ENCODE peak calls at places on chromosomes 11 and 22, in nine cellular contexts. D is left ventricle myocardium inferior; Z is fibroblast of lung; N is PC-3; K is mesendoderm; S is left lung; L is CD8-positive, alpha-beta memory T cell; R is DND-41; P is thoracic aorta. Y is an unnamed sample.

GRCh38 chr11:69950621-69951020 is 127.5 kb upstream of the ANO1 start:
- DNase-seq in D (no peak), Z (no peak), N (no peak), K (no peak), S (no peak), L (no peak), R (no peak), P (no peak), Y (no peak)

GRCh38 chr11:88152381-88152780 is 22.9 kb downstream of the RAB38 start:
- DNase-seq in D (no peak), Z (no peak), N (no peak), K (no peak), S (no peak), L (no peak), R (no peak), P (no peak), Y (peak; percentile 4)

GRCh38 chr22:39592104-39593060 is 21.8 kb downstream of the CACNA1I start:
- DNase-seq in D (no peak), Z (peak; percentile 84), N (peak; percentile 76), K (peak; percentile 72), S (peak; percentile 64), L (no peak), R (no peak), P (peak; percentile 5), Y (peak; percentile 98)

GRCh38 chr11:64916040-64916847 is 765 bp downstream of the ATG2A start:
- DNase-seq in D (no peak), Z (peak; percentile 20), N (peak; percentile 22), K (peak; percentile 67), S (peak; percentile 79), L (peak; percentile 42), R (peak; percentile 57), P (no peak), Y (peak; percentile 31)

GRCh38 chr11:59186130-59186594 is 14.2 kb downstream of the DTX4 start:
- DNase-seq in D (no peak), Z (no peak), N (peak; percentile 76), K (peak; percentile 73), S (peak; percentile 81), L (peak; percentile 42), R (peak; percentile 33), P (no peak), Y (peak; percentile 23)

GRCh38 chr22:17773606-17774205 is 563 bp downstream of the BID start:
- DNase-seq in D (peak; percentile 38), Z (peak; percentile 35), N (peak; percentile 47), K (peak; percentile 76), S (peak; percentile 89), L (peak; percentile 57), R (peak; percentile 74), P (no peak), Y (peak; percentile 60)

GRCh38 chr22:22558972-22559603 is at the start of gene PRAME:
- DNase-seq in D (peak; percentile 38), Z (peak; percentile 3), N (peak; percentile 80), K (peak; percentile 81), S (no peak), L (peak; percentile 44), R (peak; percentile 91), P (no peak), Y (peak; percentile 11)

GRCh38 chr11:86627776-86628455 is 44.5 kb downstream of the ME3 start:
- DNase-seq in D (peak; percentile 45), Z (no peak), N (no peak), K (no peak), S (no peak), L (no peak), R (no peak), P (peak; percentile 17), Y (no peak)

GRCh38 chr11:44878696-44879095 is 72.0 kb downstream of the TP53I11 start:
- DNase-seq in D (no peak), Z (no peak), N (no peak), K (no peak), S (no peak), L (no peak), R (no peak), P (no peak), Y (no peak)

GRCh38 chr11:101915811-101916291 is 471 bp downstream of the ANGPTL5 start:
- DNase-seq in D (no peak), Z (peak; percentile 38), N (peak; percentile 52), K (peak; percentile 62), S (no peak), L (no peak), R (no peak), P (no peak), Y (no peak)

GRCh38 chr11:122984186-122985011 is 2.8 kb upstream of the BSX start:
- DNase-seq in D (no peak), Z (no peak), N (no peak), K (peak; percentile 59), S (no peak), L (no peak), R (no peak), P (no peak), Y (no peak)

GRCh38 chr11:134228625-134229024 is 4.2 kb downstream of the VPS26B start:
- DNase-seq in D (no peak), Z (peak; percentile 53), N (no peak), K (no peak), S (no peak), L (peak; percentile 22), R (peak; percentile 50), P (no peak), Y (no peak)

GRCh38 chr11:118696673-118697226 is 17.3 kb upstream of the TREH start:
- DNase-seq in D (no peak), Z (no peak), N (no peak), K (peak; percentile 50), S (no peak), L (no peak), R (no peak), P (no peak), Y (no peak)

GRCh38 chr22:36375071-36375980 is 12.4 kb downstream of the MYH9 start:
- DNase-seq in D (no peak), Z (no peak), N (no peak), K (no peak), S (peak; percentile 64), L (no peak), R (no peak), P (no peak), Y (no peak)

GRCh38 chr11:116598036-116598435 is 174.8 kb downstream of the BUD13 start:
- DNase-seq in D (no peak), Z (no peak), N (no peak), K (no peak), S (no peak), L (no peak), R (no peak), P (no peak), Y (no peak)

GRCh38 chr11:33417121-33417520 is 159.9 kb downstream of the HIPK3 start:
- DNase-seq in D (no peak), Z (no peak), N (no peak), K (no peak), S (no peak), L (no peak), R (no peak), P (no peak), Y (no peak)

GRCh38 chr11:94328587-94329080 is 24.3 kb downstream of the IZUMO1R start:
- DNase-seq in D (no peak), Z (no peak), N (no peak), K (no peak), S (no peak), L (no peak), R (no peak), P (no peak), Y (peak; percentile 77)

GRCh38 chr22:17303840-17304779 is 65.2 kb upstream of the CECR2 start:
- DNase-seq in D (no peak), Z (no peak), N (no peak), K (no peak), S (no peak), L (peak; percentile 8), R (peak; percentile 53), P (no peak), Y (no peak)

GRCh38 chr22:48837341-48837935 is 990.2 kb downstream of the BRD1 start:
- DNase-seq in D (no peak), Z (peak; percentile 8), N (peak; percentile 32), K (peak; percentile 8), S (peak; percentile 51), L (no peak), R (no peak), P (no peak), Y (no peak)

GRCh38 chr11:58628446-58628845 is 6.0 kb downstream of the CNTF start:
- DNase-seq in D (peak; percentile 23), Z (peak; percentile 69), N (no peak), K (no peak), S (no peak), L (no peak), R (no peak), P (no peak), Y (peak; percentile 91)

DNA sequence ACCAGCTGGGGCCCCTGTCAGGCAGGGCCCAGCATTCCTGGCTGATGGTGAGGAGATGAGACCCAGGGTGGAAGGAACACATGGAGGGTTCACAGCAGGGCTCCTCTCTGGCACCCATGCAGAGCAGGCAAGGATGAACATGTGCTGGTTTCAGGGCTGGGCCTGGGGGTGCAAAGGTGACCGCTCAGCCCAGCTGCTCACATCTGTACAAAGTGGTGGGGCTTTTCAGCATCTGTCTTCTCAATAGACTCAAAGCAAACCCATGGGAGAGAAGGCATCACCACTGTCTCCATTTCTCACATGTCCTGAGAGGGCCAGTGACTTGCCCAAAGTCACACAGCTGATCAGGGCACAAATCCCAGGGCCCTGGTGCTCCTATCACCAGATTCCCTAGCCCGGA is 27.3 kb upstream of the TCF20 start:
- DNase-seq in D (no peak), Z (no peak), N (no peak), K (no peak), S (no peak), L (no peak), R (no peak), P (no peak), Y (no peak)
- H3K4me1 ChIP-seq in D (peaks cover 12% of the 10 kb centered on the region), Z (no peaks in the 10 kb centered on the region), N (no peaks in the 10 kb centered on the region), K (peaks cover 13% of the 10 kb centered on the region), S (peaks cover 10% of the 10 kb centered on the region), L (peaks cover 77% of the 10 kb centered on the region), R (peaks cover 35% of the 10 kb centered on the region), P (peaks cover 15% of the 10 kb centered on the region), Y (peaks cover 12% of the 10 kb centered on the region)

GRCh38 chr22:32746715-32747114 is 54.8 kb upstream of the TIMP3 start:
- DNase-seq in D (peak; percentile 65), Z (no peak), N (no peak), K (peak; percentile 23), S (no peak), L (no peak), R (no peak), P (no peak), Y (no peak)
- H3K4me3 ChIP-seq in D (no peak overlapping the region), Z (no peak overlapping the region), N (no peak overlapping the region), K (no peak overlapping the region), S (no peak overlapping the region), L (no peak overlapping the region), R (no peak overlapping the region), P (no peak overlapping the region), Y (no peak overlapping the region)

GRCh38 chr22:29346659-29347058 is 31.2 kb upstream of the RASL10A start:
- DNase-seq in D (no peak), Z (no peak), N (no peak), K (no peak), S (no peak), L (no peak), R (no peak), P (no peak), Y (no peak)
- H3K27ac ChIP-seq in D (peak overlapping the region; percentile 24), Z (no peak overlapping the region), N (no peak overlapping the region), K (no peak overlapping the region), S (no peak overlapping the region), L (no peak overlapping the region), R (no peak overlapping the region), P (no peak overlapping the region), Y (no peak overlapping the region)

DNA sequence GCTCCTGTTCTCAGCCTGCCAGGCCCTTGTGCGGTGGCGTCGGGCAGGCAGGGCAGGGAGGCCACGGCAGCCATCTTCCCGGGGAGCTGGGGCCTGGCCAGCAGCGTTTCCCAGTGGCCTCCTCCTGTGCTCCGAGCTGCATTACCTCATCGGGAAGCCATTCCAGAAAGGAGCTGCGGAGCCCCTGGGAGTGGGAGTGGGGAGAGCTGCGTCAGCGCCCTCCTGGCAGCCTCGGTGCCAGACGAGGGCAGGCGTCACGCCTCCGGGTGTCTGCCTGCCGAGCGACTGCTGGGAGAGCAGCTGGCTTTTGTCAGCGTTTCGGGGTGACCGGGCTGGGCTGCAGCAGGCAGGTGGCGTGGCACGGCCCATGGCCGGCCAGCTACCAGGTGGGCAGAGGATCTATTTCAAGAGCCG is 30.9 kb upstream of the WNT7B start:
- DNase-seq in D (peak; percentile 86), Z (peak; percentile 98), N (no peak), K (peak; percentile 51), S (peak; percentile 84), L (no peak), R (no peak), P (peak; percentile 78), Y (peak; percentile 38)
- H3K4me1 ChIP-seq in D (peaks cover 70% of the 10 kb centered on the region), Z (peaks cover 26% of the 10 kb centered on the region), N (peaks cover 50% of the 10 kb centered on the region), K (peaks cover under 1% of the 10 kb centered on the region), S (peaks cover 24% of the 10 kb centered on the region), L (peaks cover 8% of the 10 kb centered on the region), R (peaks cover 11% of the 10 kb centered on the region), P (peaks cover 36% of the 10 kb centered on the region), Y (peaks cover 64% of the 10 kb centered on the region)

Y was measured in thyroid gland.